ENCODE peak calls at places on chromosomes 6 and 20, in four cellular contexts. H, C, U and W are unnamed samples.

GRCh38 chr20:1866834-1867233 is 28.4 kb upstream of the SIRPA start:
- DNase-seq in H (no peak), C (no peak), U (no peak), W (peak; percentile 53)

GRCh38 chr6:130362128-130362527 is 3.7 kb upstream of the TMEM200A start:
- DNase-seq in H (no peak), C (no peak), U (peak; percentile 15), W (peak; percentile 25)

GRCh38 chr6:163395122-163395521 is 19.4 kb upstream of the QKI start:
- DNase-seq in H (no peak), C (no peak), U (no peak), W (no peak)

GRCh38 chr20:13220857-13221297 is at the start of gene ISM1:
- DNase-seq in H (peak; percentile 32), C (no peak), U (no peak), W (no peak)

GRCh38 chr20:53296451-53297153 is 297.0 kb downstream of the ZNF217 start:
- DNase-seq in H (no peak), C (no peak), U (peak; percentile 67), W (no peak)

GRCh38 chr6:83260577-83260976 is 67.4 kb downstream of the RWDD2A start:
- DNase-seq in H (no peak), C (no peak), U (no peak), W (no peak)

GRCh38 chr20:24701027-24701426 is 231.6 kb downstream of the SYNDIG1 start:
- DNase-seq in H (no peak), C (no peak), U (no peak), W (no peak)

GRCh38 chr6:159061146-159061545 is 16.4 kb upstream of the TAGAP start:
- DNase-seq in H (no peak), C (no peak), U (no peak), W (no peak)

GRCh38 chr6:144467153-144467762 is 182.1 kb downstream of the UTRN start:
- DNase-seq in H (no peak), C (no peak), U (no peak), W (no peak)

GRCh38 chr6:138572200-138572875 is 73.0 kb upstream of the NHSL1 start:
- DNase-seq in H (no peak), C (no peak), U (no peak), W (peak; percentile 97)
- TF ChIP-seq POLR2A in H (no peak), C (no peak), U (no peak), W (peak; percentile 93)

GRCh38 chr6:165969184-165969583 is 198.5 kb downstream of the TBXT start:
- DNase-seq in H (peak; percentile 54), C (no peak), U (no peak), W (no peak)
- TF ChIP-seq BHLHE40 in H (no peak), C (no peak), U (no peak), W (no peak)

GRCh38 chr20:8932192-8933150 is 136.4 kb upstream of the PLCB4 start:
- DNase-seq in H (peak; percentile 42), C (no peak), U (no peak), W (no peak)
- TF ChIP-seq HDAC2 in H (no peak), C (no peak), U (no peak), W (no peak)

GRCh38 chr20:31587545-31588389 is 17.3 kb upstream of the ID1 start:
- DNase-seq in H (no peak), C (no peak), U (peak; percentile 69), W (no peak)
- TF ChIP-seq POLR2A in H (peak; percentile 2), C (no peak), U (no peak), W (peak; percentile 26)

GRCh38 chr6:11179088-11179977 is 53.1 kb downstream of the NEDD9 start:
- DNase-seq in H (no peak), C (no peak), U (no peak), W (peak; percentile 79)
- TF ChIP-seq BHLHE40 in H (no peak), C (no peak), U (no peak), W (no peak)

GRCh38 chr6:390914-391558 is 516 bp upstream of the IRF4 start:
- DNase-seq in H (no peak), C (no peak), U (no peak), W (no peak)
- TF ChIP-seq HDAC2 in H (no peak), C (no peak), U (no peak), W (no peak)

DNA sequence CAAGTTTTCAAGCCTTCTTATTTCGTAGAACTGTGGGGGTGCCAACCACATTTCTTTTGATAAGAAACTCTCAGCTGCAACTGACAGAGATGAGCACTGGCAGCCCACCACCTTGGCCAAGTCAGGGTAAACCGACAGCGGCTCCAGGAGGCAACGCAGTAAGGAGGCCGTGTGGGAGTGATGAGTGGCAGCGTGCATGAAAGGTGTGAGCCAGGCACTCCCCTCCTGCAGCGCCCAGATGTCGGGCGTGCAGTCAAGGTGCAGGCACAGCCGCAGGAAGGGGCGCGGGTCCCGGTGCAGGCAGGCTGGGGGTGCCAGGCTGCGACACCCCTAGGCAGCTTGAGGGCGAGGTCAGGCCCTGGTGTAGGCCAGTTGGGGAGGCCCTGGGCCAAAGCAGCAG is 49.3 kb upstream of the HDAC2 start:
- DNase-seq in H (no peak), C (no peak), U (no peak), W (no peak)
- TF ChIP-seq POLR2A in H (no peak), C (no peak), U (no peak), W (no peak)

DNA sequence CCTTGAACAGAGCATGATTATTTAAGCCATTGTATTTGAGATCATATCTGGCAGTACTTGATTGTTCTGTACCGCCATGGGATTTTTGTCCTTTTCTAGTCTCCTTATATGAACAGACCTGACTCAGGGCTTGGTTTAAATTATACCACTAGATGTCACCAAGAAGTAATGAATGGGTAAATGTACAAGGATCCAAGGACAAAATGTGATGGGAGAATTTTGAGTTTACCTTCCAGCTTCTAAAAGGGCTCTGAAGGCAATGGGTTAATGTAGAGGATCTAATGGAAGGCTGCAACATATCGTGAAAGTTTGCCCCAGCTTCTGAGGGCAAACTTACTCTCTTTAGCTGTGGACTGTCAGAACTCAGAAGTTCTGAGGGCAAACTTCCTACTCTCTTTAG is 12.0 kb downstream of the RNF8 start:
- DNase-seq in H (no peak), C (no peak), U (no peak), W (peak; percentile 42)
- TF ChIP-seq BHLHE40 in H (no peak), C (no peak), U (no peak), W (no peak)